ENCODE peak calls at places on chromosomes 6 and 20, in six cellular contexts. M is neuronal stem cell, C is IMR-90, X is H1, W is H9, U is trophoblast cell. Y is an unnamed sample.

GRCh38 chr6:84892666-84893065 is 128.3 kb upstream of the TBX18 start:
- DNase-seq in M (no peak), C (no peak), X (no peak), W (no peak), U (no peak), Y (no peak)

GRCh38 chr6:129593233-129593564 is 116.8 kb downstream of the ARHGAP18 start:
- DNase-seq in M (no peak), C (peak; percentile 77), X (no peak), W (no peak), U (no peak), Y (no peak)

GRCh38 chr6:36539814-36540568 is 7.3 kb downstream of the STK38 start:
- DNase-seq in M (no peak), C (no peak), X (no peak), W (no peak), U (peak; percentile 57), Y (no peak)

GRCh38 chr6:22826961-22827360 is 257.6 kb downstream of the HDGFL1 start:
- DNase-seq in M (no peak), C (peak; percentile 52), X (no peak), W (no peak), U (no peak), Y (no peak)

GRCh38 chr6:5012531-5012930 is 8.7 kb upstream of the RPP40 start:
- DNase-seq in M (no peak), C (peak; percentile 75), X (no peak), W (no peak), U (no peak), Y (no peak)

GRCh38 chr6:14270925-14271791 is 153.6 kb downstream of the CD83 start:
- DNase-seq in M (no peak), C (peak; percentile 74), X (no peak), W (no peak), U (peak; percentile 60), Y (no peak)

GRCh38 chr6:167827588-167828324 is 1.0 kb downstream of the AFDN start:
- DNase-seq in M (peak; percentile 54), C (peak; percentile 18), X (no peak), W (peak; percentile 55), U (peak; percentile 79), Y (peak; percentile 62)

GRCh38 chr20:24791949-24792348 is 157.1 kb upstream of the CST7 start:
- DNase-seq in M (no peak), C (no peak), X (no peak), W (no peak), U (no peak), Y (no peak)

GRCh38 chr6:119445666-119446622 is 96.4 kb upstream of the MAN1A1 start:
- DNase-seq in M (no peak), C (peak; percentile 68), X (no peak), W (no peak), U (peak; percentile 65), Y (peak; percentile 57)

GRCh38 chr6:143697401-143697800 is 19.6 kb downstream of the PHACTR2 start:
- DNase-seq in M (no peak), C (no peak), X (no peak), W (no peak), U (no peak), Y (no peak)

GRCh38 chr6:146169872-146170271 is 141.0 kb downstream of the GRM1 start:
- DNase-seq in M (no peak), C (no peak), X (no peak), W (no peak), U (no peak), Y (no peak)

GRCh38 chr6:90375681-90376439 is 79.2 kb upstream of the BACH2 start:
- DNase-seq in M (no peak), C (peak; percentile 87), X (no peak), W (no peak), U (no peak), Y (peak; percentile 76)

GRCh38 chr6:42190784-42191183 is 4.0 kb downstream of the GUCA1B start:
- DNase-seq in M (no peak), C (peak; percentile 92), X (no peak), W (no peak), U (no peak), Y (peak; percentile 98)

GRCh38 chr6:72626126-72626525 is 4.3 kb downstream of the KCNQ5 start:
- DNase-seq in M (no peak), C (no peak), X (no peak), W (no peak), U (no peak), Y (no peak)

GRCh38 chr6:47529734-47530133 is 52.1 kb downstream of the CD2AP start:
- DNase-seq in M (no peak), C (no peak), X (no peak), W (no peak), U (peak; percentile 61), Y (no peak)

GRCh38 chr20:13022401-13023170 is 13.8 kb downstream of the SPTLC3 start:
- DNase-seq in M (no peak), C (peak; percentile 82), X (no peak), W (no peak), U (no peak), Y (peak; percentile 43)

GRCh38 chr6:133407320-133408100 is 166.4 kb downstream of the EYA4 start:
- DNase-seq in M (no peak), C (no peak), X (no peak), W (no peak), U (no peak), Y (no peak)

GRCh38 chr6:501891-502601 is 110.5 kb downstream of the IRF4 start:
- DNase-seq in M (no peak), C (no peak), X (no peak), W (no peak), U (no peak), Y (peak; percentile 19)

GRCh38 chr6:150598401-150598800 is 1.3 kb upstream of the PLEKHG1 start:
- DNase-seq in M (no peak), C (no peak), X (no peak), W (no peak), U (no peak), Y (no peak)

GRCh38 chr6:135146160-135146920 is 34.8 kb upstream of the MYB start:
- DNase-seq in M (no peak), C (peak; percentile 80), X (no peak), W (no peak), U (no peak), Y (peak; percentile 54)
- H3K14ac ChIP-seq in M (no peak overlapping the region), C (peak overlapping the region; percentile 52), X (no peak overlapping the region), W (no peak overlapping the region), U (no peak overlapping the region), Y (no peak overlapping the region)

DNA sequence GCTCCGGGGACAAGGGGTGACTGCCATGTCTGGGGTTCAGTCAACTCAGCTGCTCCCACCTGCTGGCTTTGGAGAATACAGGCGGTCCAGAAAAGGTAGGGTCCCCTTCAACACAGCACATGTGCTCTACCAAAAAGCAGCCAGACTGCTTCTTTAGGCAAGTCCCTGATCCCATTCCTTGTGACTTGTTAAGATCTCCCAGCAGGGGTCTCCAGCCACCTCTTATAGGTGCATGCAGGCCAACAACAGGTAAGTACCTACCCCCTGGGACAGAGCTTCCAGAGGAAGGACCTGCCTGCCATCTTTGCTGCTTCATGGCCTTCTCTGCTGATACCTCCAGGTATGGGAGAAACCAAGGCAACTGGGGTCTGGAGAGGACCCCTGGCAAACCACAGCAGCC is 106.5 kb downstream of the HACE1 start:
- DNase-seq in M (no peak), C (no peak), X (no peak), W (peak; percentile 36), U (no peak), Y (no peak)
- H2AK5ac ChIP-seq in M (no peak overlapping the region), C (no peak overlapping the region), X (no peak overlapping the region), W (no peak overlapping the region), U (no peak overlapping the region), Y (no peak overlapping the region)

GRCh38 chr6:137291441-137291840 is 72.3 kb upstream of the IFNGR1 start:
- DNase-seq in M (no peak), C (peak; percentile 12), X (no peak), W (no peak), U (no peak), Y (no peak)

GRCh38 chr6:137286368-137286767 is 67.2 kb upstream of the IFNGR1 start:
- DNase-seq in M (no peak), C (no peak), X (no peak), W (no peak), U (no peak), Y (no peak)

GRCh38 chr6:137286926-137287325 is 67.7 kb upstream of the IFNGR1 start:
- DNase-seq in M (no peak), C (peak; percentile 30), X (no peak), W (no peak), U (no peak), Y (no peak)

GRCh38 chr6:137290601-137291261 is 71.5 kb upstream of the IFNGR1 start:
- DNase-seq in M (no peak), C (no peak), X (no peak), W (no peak), U (no peak), Y (no peak)
- H3K4me2 ChIP-seq in M (no peak overlapping the region), C (no peak overlapping the region), X (no peak overlapping the region), W (no peak overlapping the region), U (no peak overlapping the region), Y (no peak overlapping the region)

DNA sequence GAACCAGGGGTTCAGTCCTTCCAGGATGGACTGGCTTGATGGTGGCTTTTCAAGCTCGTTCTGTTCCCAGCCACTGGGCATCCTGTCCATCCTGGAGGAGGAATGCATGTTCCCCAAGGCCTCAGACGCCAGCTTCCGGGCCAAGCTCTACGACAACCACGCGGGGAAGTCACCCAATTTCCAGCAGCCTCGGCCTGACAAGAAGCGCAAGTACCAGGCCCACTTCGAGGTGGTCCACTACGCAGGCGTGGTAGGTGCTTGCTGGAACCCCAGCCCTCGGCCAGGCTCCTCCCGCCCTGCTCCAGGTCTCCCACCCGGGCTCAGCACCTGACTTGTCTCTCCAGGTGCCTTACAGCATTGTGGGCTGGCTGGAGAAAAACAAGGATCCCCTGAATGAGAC is 34.0 kb downstream of the MYH7B start:
- DNase-seq in M (no peak), C (no peak), X (no peak), W (no peak), U (no peak), Y (no peak)
- H3K14ac ChIP-seq in M (no peak overlapping the region), C (no peak overlapping the region), X (no peak overlapping the region), W (no peak overlapping the region), U (no peak overlapping the region), Y (no peak overlapping the region)

DNA sequence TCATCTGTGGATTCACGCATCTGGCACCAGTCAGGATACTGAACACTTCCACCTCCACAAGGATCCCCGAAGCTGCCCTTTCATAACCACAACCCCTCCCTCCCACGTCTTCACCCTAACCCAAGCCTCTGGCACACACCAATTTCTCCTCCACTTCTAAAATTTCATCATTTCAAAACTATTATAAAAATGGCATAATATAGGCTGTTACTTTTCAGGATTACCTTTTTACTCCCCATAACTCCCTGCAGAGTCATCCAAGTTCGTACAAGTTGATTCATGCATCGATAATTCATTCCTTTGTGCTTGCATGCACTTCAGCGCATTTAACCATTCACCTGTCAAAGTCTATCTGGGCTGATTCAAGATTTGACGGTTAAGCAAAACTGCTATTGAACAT is 30.6 kb upstream of the LY86 start:
- DNase-seq in M (no peak), C (no peak), X (no peak), W (no peak), U (no peak), Y (no peak)
- H2AK5ac ChIP-seq in M (no peak overlapping the region), C (no peak overlapping the region), X (no peak overlapping the region), W (no peak overlapping the region), U (no peak overlapping the region), Y (no peak overlapping the region)

Y was measured in mesenchymal stem cell.